ENCODE peak calls at places on chromosomes 6 and 20, in five cellular contexts. J is NCI-H748 treated with DMSO at 0.1 percent for 48 hours; B is fibroblast of lung; I is neural progenitor cell; V is activated naive CD8-positive, alpha-beta T cell treated with anti-CD3 and anti-CD28 coated beads for 36 hours. W is an unnamed sample.

GRCh38 chr6:160510199-160510598 is 153.9 kb downstream of the LPA start:
- DNase-seq in J (no peak), B (peak; percentile 83), I (no peak), V (no peak), W (no peak)

GRCh38 chr6:52337633-52338290 is 24.2 kb upstream of the PAQR8 start:
- DNase-seq in J (no peak), B (no peak), I (no peak), V (no peak), W (no peak)

GRCh38 chr6:56382416-56382940 is 135.1 kb upstream of the COL21A1 start:
- DNase-seq in J (no peak), B (no peak), I (no peak), V (no peak), W (no peak)

GRCh38 chr6:2938632-2939083 is 32.7 kb downstream of the SERPINB6 start:
- DNase-seq in J (no peak), B (no peak), I (no peak), V (no peak), W (no peak)

GRCh38 chr6:46626228-46626909 is 26.2 kb downstream of the CYP39A1 start:
- DNase-seq in J (peak; percentile 33), B (no peak), I (peak; percentile 13), V (no peak), W (no peak)

GRCh38 chr20:53652090-53652858 is 58.6 kb upstream of the ZNF217 start:
- DNase-seq in J (no peak), B (no peak), I (no peak), V (no peak), W (no peak)

GRCh38 chr20:32960849-32961731 is 43.1 kb downstream of the SUN5 start:
- DNase-seq in J (no peak), B (no peak), I (no peak), V (no peak), W (no peak)

GRCh38 chr6:146891615-146892265 is 293.0 kb downstream of the ADGB start:
- DNase-seq in J (no peak), B (peak; percentile 39), I (no peak), V (no peak), W (no peak)

GRCh38 chr6:149212892-149213786 is 104.4 kb upstream of the TAB2 start:
- DNase-seq in J (no peak), B (peak; percentile 83), I (no peak), V (peak; percentile 46), W (no peak)

GRCh38 chr20:13261460-13262301 is 40.6 kb downstream of the ISM1 start:
- DNase-seq in J (peak; percentile 67), B (peak; percentile 9), I (peak; percentile 75), V (peak; percentile 62), W (no peak)

GRCh38 chr6:30647802-30648460 is 998 bp downstream of the C6orf136 start:
- DNase-seq in J (peak; percentile 43), B (no peak), I (no peak), V (no peak), W (no peak)

GRCh38 chr6:24330137-24330732 is 27.6 kb downstream of the DCDC2 start:
- DNase-seq in J (peak; percentile 69), B (peak; percentile 55), I (no peak), V (no peak), W (no peak)

GRCh38 chr20:29689411-29690225 is 1567.8 kb upstream of the DEFB115 start:
- DNase-seq in J (peak; percentile 76), B (no peak), I (no peak), V (peak; percentile 29), W (no peak)

GRCh38 chr20:36349384-36350170 is 43.4 kb downstream of the DLGAP4 start:
- DNase-seq in J (no peak), B (no peak), I (no peak), V (no peak), W (no peak)

GRCh38 chr6:112502348-112503130 is 155.4 kb downstream of the RFPL4B start:
- DNase-seq in J (no peak), B (peak; percentile 47), I (peak; percentile 16), V (no peak), W (no peak)

GRCh38 chr6:144007455-144007778 is 642 bp downstream of the PLAGL1 start:
- DNase-seq in J (no peak), B (no peak), I (no peak), V (no peak), W (no peak)

GRCh38 chr20:34058831-34059230 is 53.2 kb downstream of the EIF2S2 start:
- DNase-seq in J (no peak), B (no peak), I (no peak), V (no peak), W (no peak)

W was measured in glomerular endothelial cell.